ENCODE peak calls at places on chromosomes 5 and 9, in nine cellular contexts. H is CD4-positive, CD25-positive, alpha-beta regulatory T cell; O is endodermal cell; P is astrocyte of the spinal cord; T is BE2C; S is right lobe of liver; D is tibial artery; L is heart right ventricle; R is PC-9. B is an unnamed sample.

GRCh38 chr5:64210866-64211265 is 45.2 kb downstream of the RNF180 start:
- DNase-seq in H (no peak), O (no peak), P (peak), T (no peak), S (no peak), D (no peak), L (no peak), R (no peak), B (no peak)

GRCh38 chr9:115691097-115691496 is 462.5 kb upstream of the PAPPA start:
- DNase-seq in H (no peak), O (no peak), P (peak), T (no peak), S (no peak), D (no peak), L (no peak), R (no peak), B (no peak)

GRCh38 chr9:108759835-108760234 is 96.0 kb downstream of the ACTL7B start:
- DNase-seq in H (no peak), O (no peak), P (no peak), T (no peak), S (no peak), D (no peak), L (no peak), R (no peak), B (no peak)

GRCh38 chr9:15299374-15299939 is 7.6 kb downstream of the TTC39B start:
- DNase-seq in H (peak), O (no peak), P (no peak), T (no peak), S (no peak), D (no peak), L (no peak), R (no peak), B (no peak)

GRCh38 chr9:13445123-13445522 is 165.6 kb upstream of the MPDZ start:
- DNase-seq in H (no peak), O (no peak), P (no peak), T (no peak), S (no peak), D (no peak), L (no peak), R (no peak), B (no peak)

GRCh38 chr9:114856210-114856941 is 50.5 kb upstream of the TNFSF15 start:
- DNase-seq in H (no peak), O (no peak), P (peak), T (no peak), S (no peak), D (no peak), L (no peak), R (no peak), B (no peak)

GRCh38 chr9:135478858-135479468 is 619 bp upstream of the PPP1R26 start:
- DNase-seq in H (no peak), O (peak), P (no peak), T (no peak), S (peak), D (peak), L (no peak), R (peak), B (peak)

GRCh38 chr9:109733690-109734089 is 46.3 kb upstream of the PALM2AKAP2 start:
- DNase-seq in H (no peak), O (no peak), P (peak), T (no peak), S (no peak), D (no peak), L (no peak), R (no peak), B (no peak)

GRCh38 chr5:68531970-68532369 is 316.4 kb downstream of the PIK3R1 start:
- DNase-seq in H (no peak), O (no peak), P (no peak), T (no peak), S (no peak), D (no peak), L (no peak), R (no peak), B (no peak)

GRCh38 chr9:95494416-95495371 is 22.1 kb downstream of the PTCH1 start:
- DNase-seq in H (peak), O (peak), P (peak), T (peak), S (no peak), D (no peak), L (no peak), R (no peak), B (no peak)

GRCh38 chr9:35651964-35652828 is 1.5 kb upstream of the SIT1 start:
- DNase-seq in H (no peak), O (no peak), P (peak), T (no peak), S (no peak), D (no peak), L (no peak), R (peak), B (no peak)

GRCh38 chr5:159797566-159797965 is 118.7 kb upstream of the ADRA1B start:
- DNase-seq in H (no peak), O (no peak), P (no peak), T (no peak), S (no peak), D (no peak), L (no peak), R (no peak), B (no peak)

GRCh38 chr5:144742376-144742775 is 571.7 kb downstream of the KCTD16 start:
- DNase-seq in H (no peak), O (no peak), P (no peak), T (no peak), S (no peak), D (no peak), L (no peak), R (no peak), B (no peak)

GRCh38 chr5:80254767-80255424 is 952 bp downstream of the SERINC5 start:
- DNase-seq in H (no peak), O (no peak), P (peak), T (no peak), S (peak), D (no peak), L (no peak), R (no peak), B (no peak)

GRCh38 chr5:17185776-17186175 is 31.7 kb upstream of the BASP1 start:
- DNase-seq in H (no peak), O (no peak), P (peak), T (no peak), S (no peak), D (peak), L (no peak), R (no peak), B (no peak)

GRCh38 chr5:157345485-157345884 is 79.6 kb downstream of the CYFIP2 start:
- DNase-seq in H (no peak), O (no peak), P (no peak), T (no peak), S (no peak), D (no peak), L (no peak), R (no peak), B (no peak)

GRCh38 chr5:78907255-78907886 is 77.7 kb downstream of the ARSB start:
- DNase-seq in H (no peak), O (no peak), P (peak), T (no peak), S (no peak), D (peak), L (no peak), R (no peak), B (no peak)

GRCh38 chr9:36906492-36906891 is 127.6 kb downstream of the PAX5 start:
- DNase-seq in H (no peak), O (peak), P (no peak), T (no peak), S (no peak), D (no peak), L (no peak), R (no peak), B (no peak)

GRCh38 chr9:127083133-127083532 is 39.3 kb downstream of the ANGPTL2 start:
- DNase-seq in H (no peak), O (no peak), P (no peak), T (no peak), S (no peak), D (no peak), L (no peak), R (no peak), B (no peak)

GRCh38 chr5:170269579-170269978 is 28.0 kb downstream of the LCP2 start:
- DNase-seq in H (peak), O (no peak), P (no peak), T (no peak), S (no peak), D (peak), L (no peak), R (no peak), B (no peak)

GRCh38 chr9:98182069-98182820 is 10.2 kb downstream of the CORO2A start:
- DNase-seq in H (no peak), O (no peak), P (no peak), T (peak), S (no peak), D (no peak), L (no peak), R (no peak), B (no peak)

GRCh38 chr9:113609562-113610318 is 146.2 kb downstream of the RGS3 start:
- DNase-seq in H (no peak), O (peak), P (no peak), T (peak), S (peak), D (peak), L (peak), R (no peak), B (peak)

GRCh38 chr9:130104413-130105193 is 50.9 kb downstream of the GPR107 start:
- DNase-seq in H (no peak), O (no peak), P (no peak), T (no peak), S (no peak), D (no peak), L (no peak), R (no peak), B (no peak)

GRCh38 chr5:75051217-75051751 is 1.1 kb downstream of the GCNT4 start:
- DNase-seq in H (no peak), O (peak), P (no peak), T (no peak), S (no peak), D (no peak), L (no peak), R (peak), B (no peak)

GRCh38 chr5:116273458-116274242 is 188.8 kb downstream of the COMMD10 start:
- DNase-seq in H (no peak), O (no peak), P (no peak), T (no peak), S (no peak), D (no peak), L (no peak), R (no peak), B (no peak)

GRCh38 chr5:134892282-134892681 is 12.6 kb upstream of the PCBD2 start:
- DNase-seq in H (no peak), O (no peak), P (no peak), T (no peak), S (no peak), D (no peak), L (no peak), R (no peak), B (no peak)

GRCh38 chr9:90915693-90916092 is 114.1 kb downstream of the SYK start:
- DNase-seq in H (no peak), O (peak), P (peak), T (peak), S (no peak), D (no peak), L (no peak), R (peak), B (no peak)

GRCh38 chr5:16983022-16983639 is 47.0 kb upstream of the MYO10 start:
- DNase-seq in H (no peak), O (no peak), P (peak), T (no peak), S (no peak), D (no peak), L (no peak), R (peak), B (no peak)

GRCh38 chr5:126680215-126680817 is 79.6 kb downstream of the PHAX start:
- DNase-seq in H (no peak), O (peak), P (no peak), T (peak), S (no peak), D (no peak), L (no peak), R (no peak), B (no peak)

GRCh38 chr5:1204693-1205242 is 3.4 kb downstream of the SLC6A19 start:
- DNase-seq in H (no peak), O (peak), P (peak), T (peak), S (peak), D (no peak), L (peak), R (peak), B (no peak)

GRCh38 chr5:102678267-102679058 is 76.6 kb upstream of the PAM start:
- DNase-seq in H (no peak), O (no peak), P (peak), T (no peak), S (no peak), D (no peak), L (no peak), R (no peak), B (no peak)

GRCh38 chr5:78547731-78548189 is 100.8 kb downstream of the LHFPL2 start:
- DNase-seq in H (no peak), O (no peak), P (peak), T (peak), S (no peak), D (peak), L (peak), R (no peak), B (no peak)

GRCh38 chr9:130451004-130451390 is 6.2 kb downstream of the ASS1 start:
- DNase-seq in H (no peak), O (no peak), P (no peak), T (no peak), S (peak), D (no peak), L (peak), R (no peak), B (no peak)

GRCh38 chr5:61758711-61759110 is 426.7 kb downstream of the ZSWIM6 start:
- DNase-seq in H (no peak), O (no peak), P (no peak), T (no peak), S (no peak), D (no peak), L (no peak), R (no peak), B (no peak)

GRCh38 chr5:150640311-150641005 is at the start of gene SYNPO:
- DNase-seq in H (no peak), O (no peak), P (peak), T (peak), S (peak), D (peak), L (peak), R (peak), B (peak)

GRCh38 chr5:150639751-150640150 is 709 bp upstream of the SYNPO start:
- DNase-seq in H (no peak), O (no peak), P (no peak), T (no peak), S (peak), D (no peak), L (no peak), R (no peak), B (no peak)

GRCh38 chr5:150642567-150642927 is 2.1 kb downstream of the SYNPO start:
- DNase-seq in H (no peak), O (no peak), P (peak), T (peak), S (peak), D (peak), L (peak), R (peak), B (peak)

GRCh38 chr5:150641826-150642566 is 1.5 kb downstream of the SYNPO start:
- DNase-seq in H (no peak), O (no peak), P (no peak), T (no peak), S (no peak), D (no peak), L (no peak), R (no peak), B (no peak)

GRCh38 chr5:150641006-150641570 is 628 bp downstream of the SYNPO start:
- DNase-seq in H (no peak), O (no peak), P (peak), T (peak), S (peak), D (peak), L (peak), R (peak), B (peak)
- H3K4me3 ChIP-seq in H (no peak), O (no peak), P (peak), T (peak), S (peak), D (peak), L (peak), R (peak), B (peak)

GRCh38 chr5:172827843-172828242 is 6.2 kb upstream of the ERGIC1 start:
- DNase-seq in H (no peak), O (peak), P (no peak), T (no peak), S (no peak), D (no peak), L (no peak), R (no peak), B (no peak)

GRCh38 chr5:172830876-172831662 is 3.0 kb upstream of the ERGIC1 start:
- DNase-seq in H (no peak), O (no peak), P (peak), T (no peak), S (no peak), D (no peak), L (no peak), R (no peak), B (no peak)

GRCh38 chr5:172825610-172826204 is 8.3 kb upstream of the ERGIC1 start:
- DNase-seq in H (no peak), O (no peak), P (no peak), T (no peak), S (no peak), D (no peak), L (no peak), R (no peak), B (no peak)

GRCh38 chr5:172830275-172830799 is 3.7 kb upstream of the ERGIC1 start:
- DNase-seq in H (no peak), O (no peak), P (no peak), T (no peak), S (no peak), D (no peak), L (no peak), R (no peak), B (no peak)

GRCh38 chr5:172828911-172829431 is 5.1 kb upstream of the ERGIC1 start:
- DNase-seq in H (no peak), O (peak), P (peak), T (no peak), S (no peak), D (no peak), L (no peak), R (no peak), B (no peak)
- H3K4me3 ChIP-seq in H (no peak), O (no peak), P (no peak), T (no peak), S (no peak), D (no peak), L (no peak), R (no peak), B (no peak)

GRCh38 chr9:125521462-125522327 is 185.3 kb downstream of the MAPKAP1 start:
- DNase-seq in H (no peak), O (no peak), P (peak), T (no peak), S (no peak), D (no peak), L (no peak), R (no peak), B (no peak)
- H3K4me3 ChIP-seq in H (peak), O (no peak), P (no peak), T (no peak), S (no peak), D (no peak), L (no peak), R (peak), B (no peak)

GRCh38 chr5:112800901-112801300 is 60.2 kb upstream of the SRP19 start:
- DNase-seq in H (no peak), O (no peak), P (no peak), T (no peak), S (no peak), D (no peak), L (no peak), R (no peak), B (no peak)
- H3K4me3 ChIP-seq in H (no peak), O (no peak), P (no peak), T (no peak), S (no peak), D (no peak), L (no peak), R (no peak), B (no peak)

GRCh38 chr5:33662721-33663435 is 222.1 kb downstream of the TARS1 start:
- DNase-seq in H (no peak), O (no peak), P (peak), T (no peak), S (no peak), D (no peak), L (no peak), R (no peak), B (no peak)
- H3K4me3 ChIP-seq in H (no peak), O (no peak), P (no peak), T (no peak), S (no peak), D (no peak), L (no peak), R (no peak), B (no peak)

GRCh38 chr5:60489377-60489776 is 210.6 kb downstream of the DEPDC1B start:
- DNase-seq in H (no peak), O (no peak), P (no peak), T (no peak), S (no peak), D (no peak), L (no peak), R (no peak), B (no peak)

GRCh38 chr5:60487885-60488425 is 212.0 kb downstream of the DEPDC1B start:
- DNase-seq in H (no peak), O (no peak), P (no peak), T (peak), S (no peak), D (no peak), L (no peak), R (peak), B (no peak)

GRCh38 chr5:60489856-60490255 is 210.1 kb downstream of the DEPDC1B start:
- DNase-seq in H (no peak), O (no peak), P (no peak), T (no peak), S (no peak), D (no peak), L (no peak), R (no peak), B (no peak)

GRCh38 chr5:60487466-60487865 is 212.5 kb downstream of the DEPDC1B start:
- DNase-seq in H (no peak), O (no peak), P (no peak), T (no peak), S (no peak), D (no peak), L (no peak), R (no peak), B (no peak)

GRCh38 chr5:60488466-60489130 is 211.4 kb downstream of the DEPDC1B start:
- DNase-seq in H (no peak), O (no peak), P (peak), T (no peak), S (no peak), D (no peak), L (no peak), R (no peak), B (no peak)
- H3K4me3 ChIP-seq in H (no peak), O (no peak), P (no peak), T (peak), S (no peak), D (peak), L (no peak), R (peak), B (no peak)

DNA sequence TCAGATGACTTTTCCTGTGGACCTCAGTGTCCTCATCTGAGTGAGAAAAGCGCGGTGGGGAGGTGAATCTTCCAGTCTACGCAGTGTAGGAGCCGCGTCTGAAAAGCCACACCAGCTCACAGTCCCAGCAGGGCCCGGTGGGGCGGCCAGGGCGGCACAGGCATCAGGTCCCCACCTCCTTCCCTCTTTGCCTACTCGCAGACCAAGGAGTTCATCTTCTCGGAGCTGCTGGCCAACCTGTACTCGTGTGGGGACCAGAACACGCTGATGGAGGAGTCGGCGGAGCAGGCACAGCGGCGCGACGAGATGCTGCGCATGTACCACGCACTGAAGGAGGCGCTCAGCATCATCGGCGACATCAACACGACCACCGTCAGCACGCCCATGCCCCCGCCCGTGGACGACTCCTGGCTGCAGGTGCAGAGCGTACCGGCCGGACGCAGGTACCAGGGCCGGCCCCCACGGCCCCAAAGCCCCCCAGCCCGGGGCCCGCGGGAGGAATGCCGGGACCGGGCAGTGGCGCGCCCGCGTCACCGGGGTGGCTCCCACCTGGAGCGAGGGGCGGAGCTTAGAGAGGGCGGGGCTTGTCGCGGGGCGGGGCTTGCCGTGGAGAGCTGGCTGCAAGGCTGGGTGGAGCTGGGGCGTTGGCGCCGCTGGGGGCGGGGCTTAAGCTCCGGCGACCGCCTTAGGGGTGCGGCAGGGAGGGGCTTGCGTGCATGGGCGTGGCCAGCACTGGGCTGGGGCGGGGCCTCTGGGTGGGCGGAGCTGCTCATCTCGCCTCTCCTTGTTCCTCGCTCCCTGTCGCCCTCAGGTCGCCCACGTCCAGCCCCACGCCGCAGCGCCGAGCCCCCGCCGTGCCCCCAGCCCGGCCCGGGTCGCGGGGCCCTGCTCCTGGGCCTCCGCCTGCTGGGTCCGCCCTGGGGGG is 25.6 kb downstream of the GOLGA2 start:
- DNase-seq in H (peak), O (peak), P (peak), T (peak), S (peak), D (peak), L (peak), R (peak), B (peak)
- H3K4me3 ChIP-seq in H (peak), O (no peak), P (peak), T (no peak), S (peak), D (peak), L (peak), R (no peak), B (no peak)

DNA sequence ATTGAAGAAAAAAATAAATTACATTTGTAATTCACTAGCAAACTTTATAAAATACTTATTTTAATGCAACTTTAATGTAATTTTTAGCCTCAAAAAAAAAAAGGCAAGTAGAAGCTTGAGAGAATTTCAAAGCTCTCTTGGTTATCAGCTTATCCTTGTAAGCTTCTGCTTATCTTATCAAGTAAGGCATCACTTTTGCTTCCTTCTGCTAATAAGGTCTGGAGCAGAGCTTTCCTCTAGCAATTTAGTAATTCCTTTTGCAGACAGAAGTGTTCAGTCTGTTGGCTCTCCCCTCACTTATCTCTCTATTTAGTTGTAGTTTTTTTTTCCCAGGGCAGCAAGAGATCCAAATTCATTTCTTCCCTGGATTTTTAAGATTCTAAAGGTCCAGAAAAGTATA is 525.0 kb downstream of the ISL1 start:
- DNase-seq in H (no peak), O (no peak), P (no peak), T (no peak), S (no peak), D (no peak), L (no peak), R (no peak), B (no peak)
- H3K4me3 ChIP-seq in H (no peak), O (no peak), P (no peak), T (no peak), S (no peak), D (no peak), L (no peak), R (no peak), B (no peak)

B was measured in lung.